ENCODE peak calls at places on chromosomes 6 and 20, in five cellular contexts. S is AG10803, A is IMR-90, L is neural progenitor cell, P is HFF-Myc. B is an unnamed sample.

GRCh38 chr20:23123886-23124285 is 37.8 kb upstream of the CD93 start:
- DNase-seq in S (no peak), A (no peak), L (no peak), P (no peak), B (no peak)

GRCh38 chr20:20743511-20744169 is 31.2 kb upstream of the RALGAPA2 start:
- DNase-seq in S (no peak), A (no peak), L (peak), P (no peak), B (no peak)

GRCh38 chr20:32354592-32355416 is 3.3 kb upstream of the ASXL1 start:
- DNase-seq in S (peak), A (peak), L (no peak), P (no peak), B (no peak)

GRCh38 chr6:36038120-36038876 is 10.7 kb downstream of the MAPK14 start:
- DNase-seq in S (no peak), A (no peak), L (no peak), P (no peak), B (no peak)

GRCh38 chr20:24106155-24106800 is 117.7 kb upstream of the GGTLC1 start:
- DNase-seq in S (no peak), A (no peak), L (no peak), P (no peak), B (no peak)

GRCh38 chr6:42292002-42292735 is 74.5 kb upstream of the MRPS10 start:
- DNase-seq in S (peak), A (peak), L (no peak), P (peak), B (no peak)

GRCh38 chr6:129860901-129861665 is at the start of gene TMEM244:
- DNase-seq in S (peak), A (peak), L (no peak), P (no peak), B (no peak)

GRCh38 chr6:69308584-69308983 is 488.2 kb downstream of the LMBRD1 start:
- DNase-seq in S (no peak), A (no peak), L (no peak), P (no peak), B (no peak)

GRCh38 chr6:110178626-110179405 is 654 bp downstream of the WASF1 start:
- DNase-seq in S (peak), A (peak), L (peak), P (peak), B (no peak)

GRCh38 chr6:53581161-53581560 is 36.3 kb upstream of the GCLC start:
- DNase-seq in S (peak), A (peak), L (no peak), P (no peak), B (no peak)

GRCh38 chr6:139882234-139882633 is 507.8 kb upstream of the CITED2 start:
- DNase-seq in S (no peak), A (peak), L (no peak), P (no peak), B (no peak)

GRCh38 chr20:8260837-8261241 is 128.8 kb downstream of the PLCB1 start:
- DNase-seq in S (no peak), A (no peak), L (no peak), P (no peak), B (no peak)

GRCh38 chr6:87766211-87766610 is 64.2 kb upstream of the AKIRIN2 start:
- DNase-seq in S (no peak), A (no peak), L (no peak), P (no peak), B (no peak)

GRCh38 chr6:30364591-30364990 is 19.6 kb downstream of the RPP21 start:
- DNase-seq in S (no peak), A (no peak), L (peak), P (no peak), B (no peak)

GRCh38 chr6:71252960-71253359 is 35.7 kb upstream of the OGFRL1 start:
- DNase-seq in S (no peak), A (no peak), L (no peak), P (no peak), B (no peak)

GRCh38 chr6:118894425-118895240 is 681 bp downstream of the ASF1A start:
- DNase-seq in S (peak), A (peak), L (peak), P (no peak), B (no peak)

GRCh38 chr20:44449864-44450263 is 25.8 kb upstream of the TTPAL start:
- DNase-seq in S (no peak), A (no peak), L (no peak), P (no peak), B (no peak)

GRCh38 chr20:44450938-44451450 is 24.7 kb upstream of the TTPAL start:
- DNase-seq in S (no peak), A (no peak), L (no peak), P (no peak), B (no peak)

GRCh38 chr20:44450279-44450937 is 25.3 kb upstream of the TTPAL start:
- DNase-seq in S (no peak), A (no peak), L (no peak), P (no peak), B (no peak)

GRCh38 chr20:44447827-44448419 is 27.8 kb upstream of the TTPAL start:
- DNase-seq in S (no peak), A (no peak), L (no peak), P (no peak), B (no peak)

GRCh38 chr20:44448753-44449546 is 26.7 kb upstream of the TTPAL start:
- DNase-seq in S (no peak), A (no peak), L (peak), P (no peak), B (peak)
- TF ChIP-seq CTCF in S (peak), A (peak), L (peak), P (peak), B (peak)

GRCh38 chr20:46642265-46642942 is 8.9 kb downstream of the SLC13A3 start:
- DNase-seq in S (no peak), A (no peak), L (no peak), P (no peak), B (no peak)
- TF ChIP-seq CTCF in S (no peak), A (no peak), L (no peak), P (no peak), B (no peak)

DNA sequence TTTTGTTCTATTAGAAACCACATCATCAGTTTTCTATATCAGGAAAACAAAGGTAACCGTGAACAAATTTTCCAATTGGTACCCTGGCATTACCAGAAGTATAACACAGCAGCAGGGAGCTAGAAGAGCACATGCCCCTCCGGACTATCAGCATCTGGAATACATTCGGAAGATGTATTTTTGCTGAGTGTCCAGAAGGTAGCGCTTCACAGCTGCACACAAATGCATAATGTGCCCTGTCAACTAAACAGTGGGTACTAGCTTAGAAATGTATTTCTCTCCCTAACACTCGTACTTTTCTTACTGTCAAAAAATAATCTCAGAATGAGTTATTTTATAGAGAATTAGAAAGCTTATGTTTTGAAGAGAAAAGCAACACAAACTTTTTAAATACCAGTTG is 77.6 kb downstream of the HUS1B start:
- DNase-seq in S (peak), A (peak), L (no peak), P (peak), B (no peak)
- TF ChIP-seq CTCF in S (peak), A (peak), L (peak), P (peak), B (no peak)

GRCh38 chr20:62485062-62485700 is 9.4 kb upstream of the GATA5 start:
- DNase-seq in S (peak), A (peak), L (peak), P (no peak), B (no peak)
- TF ChIP-seq CTCF in S (no peak), A (no peak), L (no peak), P (no peak), B (no peak)

DNA sequence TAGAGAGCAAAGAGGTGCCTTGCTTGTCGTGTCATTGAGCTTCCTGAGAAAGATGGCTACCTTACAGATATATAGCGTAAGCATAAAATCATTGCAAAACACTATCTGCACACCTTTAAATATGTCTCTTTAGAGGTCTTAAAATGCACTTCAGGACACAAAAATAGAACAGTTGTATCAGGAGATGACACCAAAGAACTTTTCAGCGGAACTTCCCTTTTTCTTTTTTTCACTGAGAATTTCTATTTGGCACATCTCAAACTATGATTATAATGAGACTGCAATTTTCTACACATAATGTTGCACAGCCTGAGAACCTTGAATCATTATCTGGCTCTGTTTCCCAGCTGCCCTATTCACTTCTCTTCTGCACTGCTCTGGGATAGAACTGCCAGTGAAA is 382.4 kb downstream of the UTRN start:
- DNase-seq in S (no peak), A (no peak), L (no peak), P (no peak), B (no peak)
- TF ChIP-seq CTCF in S (no peak), A (no peak), L (no peak), P (no peak), B (no peak)

DNA sequence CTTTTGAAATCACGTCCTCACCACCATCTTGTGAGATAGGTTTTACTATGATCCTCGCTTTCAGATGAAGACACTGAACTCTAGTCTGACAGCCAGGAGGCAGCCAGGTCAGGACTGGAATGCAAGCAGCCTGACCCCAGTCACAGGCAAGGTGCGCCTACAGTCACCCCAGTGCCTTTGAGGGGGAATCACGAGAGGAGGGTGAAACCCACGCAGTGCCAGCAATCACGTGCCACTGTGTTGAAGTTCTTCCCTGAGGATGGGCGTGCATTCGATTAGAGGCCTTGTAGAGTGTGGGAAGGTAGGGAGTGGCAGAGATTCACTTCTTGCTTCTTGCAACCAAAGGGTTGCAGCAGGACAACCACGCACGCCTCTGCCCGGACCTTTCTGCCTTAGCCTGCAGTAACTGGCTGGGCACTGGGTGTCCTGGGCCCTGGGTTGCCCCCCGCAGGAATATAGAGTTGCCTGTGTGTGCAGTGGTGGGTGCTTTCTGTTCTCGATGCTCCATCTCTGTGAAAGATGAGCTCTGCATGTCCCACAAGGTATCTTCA is 33.7 kb upstream of the IRF4 start:
- DNase-seq in S (no peak), A (no peak), L (no peak), P (no peak), B (no peak)
- TF ChIP-seq CTCF in S (no peak), A (no peak), L (no peak), P (no peak), B (no peak)